ENCODE peak calls at places on chromosomes 12 and 14, in seven cellular contexts. One of them, this sample, is unnamed.
A peak's percentile ranks its signal among the peaks of the same experiment; 100 is the strongest.

GRCh38 chr12:49347307-49348237 is 884 bp downstream of the DNAJC22 start:
- DNase-seq in fibroblast of lung: peak; percentile 90
- DNase-seq in fibroblast of pulmonary artery: peak; percentile 92
- DNase-seq in lower leg skin: peak; percentile 94
- DNase-seq in A549: peak; percentile 95
- DNase-seq in transverse colon: peak; percentile 91
- DNase-seq in brain microvascular endothelial cell: peak; percentile 82
- DNase-seq in this sample: peak; percentile 86

GRCh38 chr14:71438684-71439083 is 493.5 kb upstream of the RGS6 start:
- DNase-seq in fibroblast of lung: peak; percentile 81
- DNase-seq in fibroblast of pulmonary artery: peak; percentile 39
- DNase-seq in lower leg skin: no peak
- DNase-seq in A549: no peak
- DNase-seq in transverse colon: no peak
- DNase-seq in brain microvascular endothelial cell: no peak
- DNase-seq in this sample: no peak

GRCh38 chr14:24179294-24179960 is 7.5 kb downstream of the REC8 start:
- DNase-seq in fibroblast of lung: no peak
- DNase-seq in fibroblast of pulmonary artery: no peak
- DNase-seq in lower leg skin: no peak
- DNase-seq in A549: no peak
- DNase-seq in transverse colon: no peak
- DNase-seq in brain microvascular endothelial cell: no peak
- DNase-seq in this sample: no peak

GRCh38 chr14:24861083-24861630 is 188.8 kb downstream of the STXBP6 start:
- DNase-seq in fibroblast of lung: peak; percentile 93
- DNase-seq in fibroblast of pulmonary artery: peak; percentile 37
- DNase-seq in lower leg skin: no peak
- DNase-seq in A549: peak; percentile 57
- DNase-seq in transverse colon: no peak
- DNase-seq in brain microvascular endothelial cell: peak; percentile 27
- DNase-seq in this sample: no peak

GRCh38 chr14:46245281-46245680 is 406.3 kb downstream of the RPL10L start:
- DNase-seq in fibroblast of lung: no peak
- DNase-seq in fibroblast of pulmonary artery: no peak
- DNase-seq in lower leg skin: no peak
- DNase-seq in A549: no peak
- DNase-seq in transverse colon: no peak
- DNase-seq in brain microvascular endothelial cell: no peak
- DNase-seq in this sample: no peak

GRCh38 chr14:100594625-100594951 is 7.4 kb upstream of the BEGAIN start:
- DNase-seq in fibroblast of lung: no peak
- DNase-seq in fibroblast of pulmonary artery: no peak
- DNase-seq in lower leg skin: peak; percentile 49
- DNase-seq in A549: no peak
- DNase-seq in transverse colon: no peak
- DNase-seq in brain microvascular endothelial cell: no peak
- DNase-seq in this sample: peak; percentile 43

GRCh38 chr14:55500219-55500701 is 59.8 kb upstream of the TBPL2 start:
- DNase-seq in fibroblast of lung: no peak
- DNase-seq in fibroblast of pulmonary artery: no peak
- DNase-seq in lower leg skin: no peak
- DNase-seq in A549: no peak
- DNase-seq in transverse colon: peak; percentile 57
- DNase-seq in brain microvascular endothelial cell: no peak
- DNase-seq in this sample: no peak

GRCh38 chr12:101287357-101287756 is 7.5 kb downstream of the UTP20 start:
- DNase-seq in fibroblast of lung: no peak
- DNase-seq in fibroblast of pulmonary artery: no peak
- DNase-seq in lower leg skin: no peak
- DNase-seq in A549: no peak
- DNase-seq in transverse colon: no peak
- DNase-seq in brain microvascular endothelial cell: no peak
- DNase-seq in this sample: no peak

GRCh38 chr14:88614218-88614907 is 51.5 kb downstream of the ZC3H14 start:
- DNase-seq in fibroblast of lung: peak; percentile 86
- DNase-seq in fibroblast of pulmonary artery: peak; percentile 75
- DNase-seq in lower leg skin: no peak
- DNase-seq in A549: no peak
- DNase-seq in transverse colon: no peak
- DNase-seq in brain microvascular endothelial cell: peak; percentile 45
- DNase-seq in this sample: no peak

GRCh38 chr12:15276088-15276698 is 46.1 kb upstream of the PTPRO start:
- DNase-seq in fibroblast of lung: peak; percentile 19
- DNase-seq in fibroblast of pulmonary artery: peak; percentile 68
- DNase-seq in lower leg skin: no peak
- DNase-seq in A549: peak; percentile 48
- DNase-seq in transverse colon: no peak
- DNase-seq in brain microvascular endothelial cell: peak; percentile 34
- DNase-seq in this sample: no peak

GRCh38 chr14:78450945-78451344 is 280.8 kb downstream of the NRXN3 start:
- DNase-seq in fibroblast of lung: no peak
- DNase-seq in fibroblast of pulmonary artery: no peak
- DNase-seq in lower leg skin: no peak
- DNase-seq in A549: no peak
- DNase-seq in transverse colon: no peak
- DNase-seq in brain microvascular endothelial cell: no peak
- DNase-seq in this sample: no peak

DNA sequence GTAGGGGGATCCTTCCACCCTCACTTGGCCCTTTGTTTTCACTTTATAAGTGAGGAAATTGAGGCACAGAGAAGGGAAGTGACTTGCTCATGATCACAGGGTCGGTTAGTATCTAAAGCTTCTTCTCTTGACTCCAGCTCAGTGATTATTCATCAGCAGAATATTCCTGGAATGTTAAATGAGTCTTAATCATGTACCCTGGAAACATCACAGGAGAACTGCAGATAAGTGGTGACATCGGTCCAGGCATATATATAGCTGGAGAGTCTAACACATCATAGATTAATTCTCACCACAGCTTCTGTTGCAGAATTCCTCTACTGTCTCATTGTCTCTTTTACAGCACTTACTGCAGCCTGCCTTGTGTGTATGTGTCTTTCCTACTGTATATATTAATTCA is 69.9 kb downstream of the PAH start:
- DNase-seq in fibroblast of lung: no peak
- DNase-seq in fibroblast of pulmonary artery: no peak
- DNase-seq in lower leg skin: no peak
- DNase-seq in A549: no peak
- DNase-seq in transverse colon: no peak
- DNase-seq in brain microvascular endothelial cell: peak; percentile 0
- DNase-seq in this sample: no peak
- H3K4me3 ChIP-seq in fibroblast of lung: no peak overlapping the region
- H3K4me3 ChIP-seq in fibroblast of pulmonary artery: no peak overlapping the region
- H3K4me3 ChIP-seq in lower leg skin: no peak overlapping the region
- H3K4me3 ChIP-seq in A549: no peak overlapping the region
- H3K4me3 ChIP-seq in transverse colon: no peak overlapping the region
- H3K4me3 ChIP-seq in brain microvascular endothelial cell: no peak overlapping the region
- H3K4me3 ChIP-seq in this sample: no peak overlapping the region

GRCh38 chr12:126747530-126748149 is 1519.3 kb upstream of the TMEM132C start:
- DNase-seq in fibroblast of lung: peak; percentile 10
- DNase-seq in fibroblast of pulmonary artery: peak; percentile 36
- DNase-seq in lower leg skin: no peak
- DNase-seq in A549: peak; percentile 40
- DNase-seq in transverse colon: peak; percentile 39
- DNase-seq in brain microvascular endothelial cell: peak; percentile 0
- DNase-seq in this sample: peak; percentile 77
- TF ChIP-seq CTCF in fibroblast of lung: peak; percentile 42
- TF ChIP-seq CTCF in fibroblast of pulmonary artery: peak; percentile 76
- TF ChIP-seq CTCF in lower leg skin: no peak
- TF ChIP-seq CTCF in A549: peak; percentile 47
- TF ChIP-seq CTCF in transverse colon: peak; percentile 83
- TF ChIP-seq CTCF in brain microvascular endothelial cell: peak; percentile 62
- TF ChIP-seq CTCF in this sample: peak; percentile 96

GRCh38 chr14:102248121-102248520 is 56.8 kb downstream of the MOK start:
- DNase-seq in fibroblast of lung: peak; percentile 39
- DNase-seq in fibroblast of pulmonary artery: no peak
- DNase-seq in lower leg skin: no peak
- DNase-seq in A549: no peak
- DNase-seq in transverse colon: no peak
- DNase-seq in brain microvascular endothelial cell: no peak
- DNase-seq in this sample: no peak

GRCh38 chr14:102250636-102251035 is 54.3 kb downstream of the MOK start:
- DNase-seq in fibroblast of lung: no peak
- DNase-seq in fibroblast of pulmonary artery: no peak
- DNase-seq in lower leg skin: no peak
- DNase-seq in A549: no peak
- DNase-seq in transverse colon: no peak
- DNase-seq in brain microvascular endothelial cell: no peak
- DNase-seq in this sample: no peak

GRCh38 chr14:102246071-102246470 is 58.9 kb downstream of the MOK start:
- DNase-seq in fibroblast of lung: no peak
- DNase-seq in fibroblast of pulmonary artery: no peak
- DNase-seq in lower leg skin: no peak
- DNase-seq in A549: no peak
- DNase-seq in transverse colon: no peak
- DNase-seq in brain microvascular endothelial cell: no peak
- DNase-seq in this sample: no peak

GRCh38 chr14:102251161-102251560 is 53.8 kb downstream of the MOK start:
- DNase-seq in fibroblast of lung: no peak
- DNase-seq in fibroblast of pulmonary artery: no peak
- DNase-seq in lower leg skin: no peak
- DNase-seq in A549: no peak
- DNase-seq in transverse colon: no peak
- DNase-seq in brain microvascular endothelial cell: no peak
- DNase-seq in this sample: no peak

DNA sequence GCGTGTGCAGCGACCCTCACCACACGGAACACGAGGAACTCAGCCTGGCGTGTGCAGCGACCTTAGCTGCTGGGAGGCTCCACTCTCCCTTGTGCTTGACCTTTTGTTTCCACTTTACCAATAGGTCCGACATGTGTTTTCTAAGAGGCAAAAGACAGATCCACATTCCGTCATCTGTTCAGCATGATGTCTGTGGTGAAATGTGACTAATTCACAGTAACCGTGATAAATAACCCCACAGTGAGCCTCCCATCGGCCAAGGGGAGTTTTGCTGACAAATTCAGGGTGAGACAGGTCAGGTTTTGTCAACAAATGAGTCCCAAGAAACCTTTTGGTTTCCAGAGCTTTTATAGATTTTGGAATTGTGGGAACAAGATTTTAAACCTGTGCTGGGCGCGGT is 55.9 kb downstream of the MOK start:
- DNase-seq in fibroblast of lung: peak; percentile 87
- DNase-seq in fibroblast of pulmonary artery: peak; percentile 63
- DNase-seq in lower leg skin: no peak
- DNase-seq in A549: no peak
- DNase-seq in transverse colon: no peak
- DNase-seq in brain microvascular endothelial cell: peak; percentile 88
- DNase-seq in this sample: no peak
- H3K4me3 ChIP-seq in fibroblast of lung: no peak overlapping the region
- H3K4me3 ChIP-seq in fibroblast of pulmonary artery: no peak overlapping the region
- H3K4me3 ChIP-seq in lower leg skin: no peak overlapping the region
- H3K4me3 ChIP-seq in A549: no peak overlapping the region
- H3K4me3 ChIP-seq in transverse colon: no peak overlapping the region
- H3K4me3 ChIP-seq in brain microvascular endothelial cell: no peak overlapping the region
- H3K4me3 ChIP-seq in this sample: no peak overlapping the region

DNA sequence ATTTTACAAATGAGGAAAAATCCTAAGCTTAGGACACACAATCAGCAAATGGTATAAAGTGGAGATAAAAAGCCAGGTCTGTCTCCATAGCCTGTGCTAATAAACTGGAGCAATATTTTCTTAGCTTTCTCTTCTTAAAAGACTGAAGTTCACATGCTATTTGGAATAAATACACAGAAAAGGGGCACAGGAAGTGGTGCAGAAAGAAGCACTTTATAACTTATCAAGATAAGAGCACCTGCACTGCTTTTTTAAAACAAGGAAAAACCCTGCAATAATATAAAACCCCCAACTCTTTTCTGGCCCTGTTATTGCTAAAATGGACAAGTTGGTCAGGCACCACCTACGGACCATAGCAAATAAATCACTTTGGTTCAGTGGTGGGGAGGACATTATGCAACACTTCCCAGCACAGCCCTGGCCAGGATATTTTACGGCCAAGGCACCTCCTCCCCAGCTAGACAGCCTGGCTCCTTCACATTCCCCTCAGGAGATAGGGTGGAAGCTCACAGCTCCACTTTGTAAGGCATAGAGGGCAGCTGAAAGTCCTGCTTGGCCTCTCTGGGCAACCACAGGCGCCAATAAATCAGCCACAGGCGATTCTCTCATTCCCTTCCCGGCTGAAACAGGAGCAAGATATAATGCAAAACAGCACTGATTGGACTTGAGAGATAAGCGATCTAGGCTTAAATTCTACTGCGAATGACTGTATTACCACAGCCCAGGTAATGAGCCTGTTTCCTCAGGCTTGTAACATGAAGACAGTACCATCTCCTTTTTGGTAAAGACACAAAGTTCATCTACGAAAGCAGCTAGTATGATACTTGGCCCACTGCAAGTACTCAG is 2.1 kb downstream of the ZBTB25 start:
- DNase-seq in fibroblast of lung: peak; percentile 82
- DNase-seq in fibroblast of pulmonary artery: peak; percentile 86
- DNase-seq in lower leg skin: peak; percentile 91
- DNase-seq in A549: peak; percentile 53
- DNase-seq in transverse colon: peak; percentile 68
- DNase-seq in brain microvascular endothelial cell: peak; percentile 22
- DNase-seq in this sample: peak; percentile 66
- TF ChIP-seq CTCF in fibroblast of lung: no peak
- TF ChIP-seq CTCF in fibroblast of pulmonary artery: peak; percentile 32
- TF ChIP-seq CTCF in lower leg skin: no peak
- TF ChIP-seq CTCF in A549: no peak
- TF ChIP-seq CTCF in transverse colon: no peak
- TF ChIP-seq CTCF in brain microvascular endothelial cell: no peak
- TF ChIP-seq CTCF in this sample: no peak